ENCODE peak calls at places on chromosomes 11 and 22, in seven cellular contexts. Y is K562, U is HCT116, W is SK-N-SH, F is H1, V is HepG2, I is GM12878. S is an unnamed sample.
A peak's percentile ranks its signal among the peaks of the same experiment; 100 is the strongest.

GRCh38 chr11:46248270-46249102 is 29.0 kb upstream of the CREB3L1 start:
- DNase-seq in F (no peak), U (peak; percentile 71), W (no peak), I (no peak), Y (peak; percentile 74), V (peak; percentile 33), S (no peak)

GRCh38 chr11:46677169-46677568 is 23.2 kb downstream of the ARHGAP1 start:
- DNase-seq in V (no peak), Y (no peak), F (no peak), I (no peak), U (no peak), W (no peak), S (no peak)

GRCh38 chr11:30244255-30244654 is 13.4 kb downstream of the FSHB start:
- DNase-seq in I (no peak), F (no peak), Y (no peak), U (peak; percentile 29), W (no peak), V (no peak), S (no peak)

GRCh38 chr11:32290783-32291182 is 144.6 kb downstream of the WT1 start:
- DNase-seq in Y (no peak), W (no peak), U (no peak), I (no peak), V (peak; percentile 71), F (no peak), S (no peak)

GRCh38 chr11:130999086-130999485 is 82.8 kb upstream of the SNX19 start:
- DNase-seq in I (no peak), Y (no peak), F (no peak), W (no peak), V (no peak), U (no peak), S (no peak)

GRCh38 chr11:122453586-122453985 is 201.9 kb upstream of the UBASH3B start:
- DNase-seq in F (no peak), V (no peak), W (no peak), U (no peak), I (no peak), Y (no peak), S (no peak)

GRCh38 chr22:21069375-21069774 is 23.6 kb downstream of the LRRC74B start:
- DNase-seq in W (no peak), V (no peak), U (no peak), I (no peak), Y (peak; percentile 17), F (no peak), S (no peak)

GRCh38 chr11:114354076-114354475 is 46.2 kb downstream of the C11orf71 start:
- DNase-seq in W (no peak), Y (peak; percentile 61), V (no peak), F (no peak), U (no peak), I (no peak), S (no peak)

GRCh38 chr11:132852361-132852760 is 679.9 kb downstream of the OPCML start:
- DNase-seq in I (no peak), F (no peak), W (no peak), Y (no peak), U (no peak), V (no peak), S (no peak)

GRCh38 chr11:19763315-19763714 is 50.7 kb downstream of the NAV2 start:
- DNase-seq in F (no peak), I (no peak), U (no peak), W (no peak), V (no peak), Y (no peak), S (no peak)

GRCh38 chr11:32586576-32587190 is 3.1 kb downstream of the EIF3M start:
- DNase-seq in U (peak; percentile 29), V (peak; percentile 46), F (no peak), W (peak; percentile 41), I (no peak), Y (peak; percentile 36), S (no peak)

GRCh38 chr11:73866095-73866579 is 10.5 kb downstream of the COA4 start:
- DNase-seq in I (no peak), W (peak; percentile 62), V (no peak), U (no peak), Y (no peak), F (no peak), S (no peak)

GRCh38 chr11:134587345-134587744 is 175.3 kb upstream of the B3GAT1 start:
- DNase-seq in W (no peak), F (no peak), Y (no peak), V (no peak), U (no peak), I (no peak), S (peak; percentile 48)

GRCh38 chr22:29816128-29816527 is 21.9 kb downstream of the ASCC2 start:
- DNase-seq in U (no peak), I (no peak), V (no peak), F (no peak), W (no peak), Y (no peak), S (no peak)

GRCh38 chr22:19959043-19959586 is 17.5 kb upstream of the TXNRD2 start:
- DNase-seq in I (no peak), F (peak; percentile 81), Y (peak; percentile 100), W (peak; percentile 32), V (peak; percentile 92), U (peak; percentile 65), S (peak; percentile 93)

GRCh38 chr11:32817843-32818183 is 11.9 kb upstream of the PRRG4 start:
- DNase-seq in I (no peak), V (no peak), U (no peak), W (no peak), Y (no peak), F (no peak), S (no peak)

GRCh38 chr11:32597914-32598313 is 14.3 kb downstream of the EIF3M start:
- DNase-seq in V (no peak), Y (no peak), I (no peak), W (no peak), U (no peak), F (no peak), S (peak; percentile 74)

DNA sequence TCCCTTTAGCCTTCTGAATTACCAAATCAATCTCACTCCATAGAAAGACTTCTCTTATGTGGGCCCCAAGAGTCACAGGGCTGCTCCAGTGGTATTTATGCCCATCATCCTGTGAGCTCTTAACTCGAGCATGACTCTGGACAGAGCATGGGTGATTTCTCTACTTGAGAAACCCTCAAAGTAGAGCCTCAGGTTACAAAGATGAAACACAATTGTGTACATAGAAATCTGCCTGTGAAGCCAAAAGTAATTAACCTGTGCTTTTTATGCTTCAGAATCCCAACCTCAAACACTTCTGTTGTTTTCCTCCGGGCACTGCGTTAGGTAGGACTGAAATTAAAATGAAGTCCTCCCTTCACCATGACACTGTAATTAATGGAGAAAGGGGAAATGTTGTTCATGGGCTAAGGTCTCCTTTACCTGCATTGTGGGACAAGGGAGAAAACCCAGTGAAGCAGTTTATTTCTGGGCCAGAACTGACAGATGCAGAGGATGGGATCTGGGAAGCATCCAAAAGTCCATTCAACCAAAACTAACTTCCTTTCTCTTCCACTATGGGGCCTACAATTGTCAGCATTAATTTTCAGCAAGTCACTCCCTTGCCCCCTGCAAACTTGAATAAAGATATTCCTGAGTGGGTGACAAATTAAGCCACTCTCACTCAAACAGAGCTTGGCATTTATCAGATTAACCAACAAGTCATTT is 24.1 kb upstream of the POU2AF1 start:
- DNase-seq in V (no peak), Y (no peak), I (no peak), F (no peak), U (no peak), W (no peak), S (no peak)
- TF ChIP-seq JUND in V (no peak), Y (no peak), I (no peak), F (no peak), U (no peak), W (no peak), S (no peak)

GRCh38 chr11:13118194-13118593 is 109.1 kb downstream of the RASSF10 start:
- DNase-seq in W (no peak), V (peak; percentile 16), Y (no peak), U (peak; percentile 78), F (no peak), I (no peak), S (no peak)

GRCh38 chr11:13119361-13119760 is 110.2 kb downstream of the RASSF10 start:
- DNase-seq in V (no peak), Y (no peak), U (no peak), F (no peak), I (no peak), W (no peak), S (no peak)

GRCh38 chr11:13118691-13119090 is 109.6 kb downstream of the RASSF10 start:
- DNase-seq in W (no peak), V (no peak), F (no peak), Y (no peak), I (no peak), U (no peak), S (no peak)

GRCh38 chr11:13120691-13121090 is 111.6 kb downstream of the RASSF10 start:
- DNase-seq in I (no peak), W (no peak), Y (no peak), F (no peak), V (no peak), U (no peak), S (no peak)

DNA sequence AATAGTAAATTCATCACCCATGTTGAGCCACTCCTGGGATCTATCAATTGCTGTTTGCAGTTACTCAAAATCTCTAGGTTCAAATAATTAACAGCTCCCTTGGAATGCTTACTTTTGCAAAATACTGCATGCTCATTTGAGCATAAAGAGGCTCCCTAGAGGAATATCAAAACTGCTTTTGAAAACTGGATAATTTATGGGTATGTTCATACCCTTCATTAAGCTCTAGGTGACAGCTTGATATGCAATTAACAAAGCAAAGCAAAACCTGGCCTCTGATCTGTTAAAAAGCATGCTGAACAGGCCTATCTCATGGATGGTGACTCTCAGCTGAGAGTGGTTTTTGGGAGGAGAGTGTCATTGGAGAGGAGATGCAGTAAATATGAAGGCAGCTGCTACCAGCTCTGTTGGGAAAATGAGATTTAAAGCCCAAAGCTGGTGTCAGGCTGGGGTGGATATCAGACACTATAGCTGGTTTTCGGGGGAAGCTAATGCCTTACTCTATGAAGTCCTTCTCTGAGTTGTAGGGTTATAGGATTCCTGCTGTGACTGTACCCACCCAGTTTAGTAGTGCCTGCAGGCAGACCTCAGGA is 110.9 kb downstream of the RASSF10 start:
- DNase-seq in V (no peak), U (no peak), W (no peak), Y (no peak), I (no peak), F (no peak), S (no peak)
- TF ChIP-seq JUND in V (no peak), U (no peak), W (no peak), Y (no peak), I (no peak), F (no peak), S (no peak)

DNA sequence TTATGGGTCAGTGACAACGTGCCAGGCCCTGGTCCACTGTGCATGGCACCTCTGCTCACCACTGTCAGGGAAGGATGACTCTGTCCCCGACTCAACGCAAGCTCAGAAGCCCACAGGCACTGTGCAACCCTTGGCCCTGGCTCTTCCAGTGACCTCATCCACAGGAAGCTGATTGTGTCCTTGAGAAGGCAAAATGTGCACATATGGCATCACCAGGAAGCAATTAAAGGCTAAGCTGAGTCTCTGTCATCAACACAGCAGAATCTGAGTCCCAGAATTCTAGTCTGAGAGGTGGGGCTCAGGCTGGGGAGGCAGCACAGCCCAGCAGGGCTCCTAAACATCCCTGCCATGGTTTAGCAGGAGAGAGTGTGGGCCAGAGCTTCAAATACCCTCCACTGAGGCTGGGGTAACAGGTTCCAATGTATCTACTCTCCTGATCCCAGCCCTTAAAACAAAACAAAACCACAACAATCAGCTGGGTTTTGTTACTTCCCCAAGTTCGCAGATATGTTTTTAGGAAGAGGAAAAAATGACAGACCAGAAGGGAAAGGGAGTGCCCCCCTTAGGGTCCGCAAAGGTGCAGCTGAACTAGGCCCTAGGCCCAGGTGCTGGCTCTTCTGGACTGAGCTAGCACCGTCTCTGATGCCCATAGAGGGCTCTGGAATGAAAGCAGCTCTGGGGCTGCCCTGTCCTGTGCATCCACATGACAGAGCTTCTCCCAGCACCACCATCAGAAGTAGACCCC is 33.5 kb upstream of the GNAZ start:
- DNase-seq in U (no peak), F (no peak), V (peak; percentile 70), W (peak; percentile 17), I (no peak), Y (peak; percentile 54), S (no peak)
- TF ChIP-seq JUND in U (no peak), F (no peak), V (no peak), W (no peak), I (no peak), Y (no peak), S (no peak)

GRCh38 chr11:47918882-47919495 is 61.4 kb upstream of the PTPRJ start:
- DNase-seq in V (no peak), W (no peak), U (no peak), I (no peak), F (no peak), Y (no peak), S (no peak)
- TF ChIP-seq JUND in V (no peak), W (peak; percentile 64), U (no peak), I (no peak), F (peak; percentile 56), Y (no peak), S (no peak)